ENCODE peak calls at places on chromosomes 13 and 19, in seven cellular contexts. M, Y, X, E, T, Z and O are unnamed samples.

GRCh38 chr13:96837809-96838208 is 156.5 kb downstream of the OXGR1 start:
- DNase-seq in M (no peak), X (no peak), T (no peak), E (no peak), Y (no peak), Z (no peak), O (no peak)

GRCh38 chr19:3276341-3276799 is 51.9 kb downstream of the CELF5 start:
- DNase-seq in T (no peak), X (no peak), M (peak; percentile 91), Z (peak; percentile 69), Y (peak; percentile 40), E (no peak), O (no peak)

GRCh38 chr19:10654610-10655456 is 687 bp downstream of the ILF3 start:
- DNase-seq in M (peak; percentile 94), Y (peak; percentile 58), T (no peak), E (peak; percentile 24), Z (no peak), X (peak; percentile 82), O (no peak)

GRCh38 chr19:11736696-11737095 is 2.0 kb downstream of the ZNF823 start:
- DNase-seq in E (peak; percentile 38), T (no peak), X (no peak), Y (no peak), Z (peak; percentile 42), M (no peak), O (no peak)

GRCh38 chr13:99085139-99085845 is 107.4 kb upstream of the DOCK9 start:
- DNase-seq in X (no peak), M (peak; percentile 60), Z (no peak), T (no peak), Y (no peak), E (no peak), O (peak; percentile 14)

GRCh38 chr13:51305558-51305957 is 33.9 kb upstream of the SERPINE3 start:
- DNase-seq in E (no peak), M (no peak), Y (no peak), X (no peak), T (no peak), Z (no peak), O (no peak)

GRCh38 chr19:485583-486236 is 10.6 kb upstream of the MADCAM1 start:
- DNase-seq in Y (no peak), E (peak; percentile 35), T (no peak), Z (peak; percentile 58), X (peak; percentile 83), M (peak; percentile 77), O (no peak)

GRCh38 chr19:33374406-33374703 is 846 bp downstream of the CEBPG start:
- DNase-seq in T (no peak), E (peak; percentile 44), M (no peak), X (peak; percentile 13), Z (no peak), Y (no peak), O (no peak)

GRCh38 chr19:55368701-55369563 is 1.3 kb downstream of the IL11 start:
- DNase-seq in M (no peak), Z (no peak), Y (no peak), T (no peak), E (peak; percentile 71), X (no peak), O (no peak)

GRCh38 chr13:73351730-73352129 is 292.9 kb downstream of the KLF5 start:
- DNase-seq in M (no peak), Y (no peak), Z (no peak), E (no peak), X (peak; percentile 71), T (no peak), O (no peak)

GRCh38 chr13:71935166-71935840 is 68.3 kb upstream of the DACH1 start:
- DNase-seq in Y (no peak), Z (no peak), E (no peak), M (no peak), T (no peak), X (no peak), O (no peak)